ENCODE peak calls at places on chromosomes 5 and 9, in six cellular contexts. One of them, this sample, is unnamed.

GRCh38 chr5:138762110-138762509 is 8.9 kb downstream of the CTNNA1 start:
- DNase-seq in IMR-90: no peak
- DNase-seq in iPS-NIHi11: no peak
- DNase-seq in omental fat pad: no peak
- DNase-seq in tibial artery: no peak
- DNase-seq in stimulated activated CD8-positive, alpha-beta memory T cell treated with anti-CD3 and anti-CD28 coated beads, Interleukin-4, amount 100 ng/mL, for 1 hour: no peak
- DNase-seq in this sample: no peak

GRCh38 chr9:135960328-135961276 is 571 bp downstream of the UBAC1 start:
- DNase-seq in IMR-90: no peak
- DNase-seq in iPS-NIHi11: peak
- DNase-seq in omental fat pad: no peak
- DNase-seq in tibial artery: no peak
- DNase-seq in stimulated activated CD8-positive, alpha-beta memory T cell treated with anti-CD3 and anti-CD28 coated beads, Interleukin-4, amount 100 ng/mL, for 1 hour: no peak
- DNase-seq in this sample: no peak

GRCh38 chr9:114303571-114303970 is 19.3 kb upstream of the ORM1 start:
- DNase-seq in IMR-90: no peak
- DNase-seq in iPS-NIHi11: no peak
- DNase-seq in omental fat pad: no peak
- DNase-seq in tibial artery: no peak
- DNase-seq in stimulated activated CD8-positive, alpha-beta memory T cell treated with anti-CD3 and anti-CD28 coated beads, Interleukin-4, amount 100 ng/mL, for 1 hour: no peak
- DNase-seq in this sample: no peak

GRCh38 chr9:93184439-93185221 is 691 bp downstream of the WNK2 start:
- DNase-seq in IMR-90: no peak
- DNase-seq in iPS-NIHi11: peak
- DNase-seq in omental fat pad: no peak
- DNase-seq in tibial artery: no peak
- DNase-seq in stimulated activated CD8-positive, alpha-beta memory T cell treated with anti-CD3 and anti-CD28 coated beads, Interleukin-4, amount 100 ng/mL, for 1 hour: no peak
- DNase-seq in this sample: no peak

GRCh38 chr5:103433216-103433615 is 129.4 kb downstream of the NUDT12 start:
- DNase-seq in IMR-90: peak
- DNase-seq in iPS-NIHi11: no peak
- DNase-seq in omental fat pad: no peak
- DNase-seq in tibial artery: no peak
- DNase-seq in stimulated activated CD8-positive, alpha-beta memory T cell treated with anti-CD3 and anti-CD28 coated beads, Interleukin-4, amount 100 ng/mL, for 1 hour: no peak
- DNase-seq in this sample: no peak

GRCh38 chr9:675697-676370 is 165.7 kb upstream of the DMRT1 start:
- DNase-seq in IMR-90: no peak
- DNase-seq in iPS-NIHi11: no peak
- DNase-seq in omental fat pad: no peak
- DNase-seq in tibial artery: no peak
- DNase-seq in stimulated activated CD8-positive, alpha-beta memory T cell treated with anti-CD3 and anti-CD28 coated beads, Interleukin-4, amount 100 ng/mL, for 1 hour: no peak
- DNase-seq in this sample: no peak

GRCh38 chr9:68530618-68531017 is 10.1 kb downstream of the TMEM252 start:
- DNase-seq in IMR-90: peak
- DNase-seq in iPS-NIHi11: peak
- DNase-seq in omental fat pad: no peak
- DNase-seq in tibial artery: peak
- DNase-seq in stimulated activated CD8-positive, alpha-beta memory T cell treated with anti-CD3 and anti-CD28 coated beads, Interleukin-4, amount 100 ng/mL, for 1 hour: no peak
- DNase-seq in this sample: peak

GRCh38 chr5:174453690-174454089 is 270.7 kb upstream of the MSX2 start:
- DNase-seq in IMR-90: no peak
- DNase-seq in iPS-NIHi11: no peak
- DNase-seq in omental fat pad: no peak
- DNase-seq in tibial artery: no peak
- DNase-seq in stimulated activated CD8-positive, alpha-beta memory T cell treated with anti-CD3 and anti-CD28 coated beads, Interleukin-4, amount 100 ng/mL, for 1 hour: no peak
- DNase-seq in this sample: no peak

GRCh38 chr9:124439661-124440243 is 10.5 kb upstream of the ADGRD2 start:
- DNase-seq in IMR-90: no peak
- DNase-seq in iPS-NIHi11: no peak
- DNase-seq in omental fat pad: no peak
- DNase-seq in tibial artery: peak
- DNase-seq in stimulated activated CD8-positive, alpha-beta memory T cell treated with anti-CD3 and anti-CD28 coated beads, Interleukin-4, amount 100 ng/mL, for 1 hour: no peak
- DNase-seq in this sample: no peak

GRCh38 chr5:66655395-66656324 is 59.5 kb downstream of the MAST4 start:
- DNase-seq in IMR-90: no peak
- DNase-seq in iPS-NIHi11: peak
- DNase-seq in omental fat pad: no peak
- DNase-seq in tibial artery: no peak
- DNase-seq in stimulated activated CD8-positive, alpha-beta memory T cell treated with anti-CD3 and anti-CD28 coated beads, Interleukin-4, amount 100 ng/mL, for 1 hour: no peak
- DNase-seq in this sample: no peak

GRCh38 chr9:135075234-135076142 is 12.0 kb upstream of the OLFM1 start:
- DNase-seq in IMR-90: no peak
- DNase-seq in iPS-NIHi11: peak
- DNase-seq in omental fat pad: no peak
- DNase-seq in tibial artery: peak
- DNase-seq in stimulated activated CD8-positive, alpha-beta memory T cell treated with anti-CD3 and anti-CD28 coated beads, Interleukin-4, amount 100 ng/mL, for 1 hour: no peak
- DNase-seq in this sample: peak

GRCh38 chr5:153719324-153719723 is 228.9 kb downstream of the GRIA1 start:
- DNase-seq in IMR-90: no peak
- DNase-seq in iPS-NIHi11: no peak
- DNase-seq in omental fat pad: no peak
- DNase-seq in tibial artery: no peak
- DNase-seq in stimulated activated CD8-positive, alpha-beta memory T cell treated with anti-CD3 and anti-CD28 coated beads, Interleukin-4, amount 100 ng/mL, for 1 hour: no peak
- DNase-seq in this sample: no peak

GRCh38 chr5:125134216-125135081 is 388.0 kb upstream of the ZNF608 start:
- DNase-seq in IMR-90: peak
- DNase-seq in iPS-NIHi11: no peak
- DNase-seq in omental fat pad: no peak
- DNase-seq in tibial artery: no peak
- DNase-seq in stimulated activated CD8-positive, alpha-beta memory T cell treated with anti-CD3 and anti-CD28 coated beads, Interleukin-4, amount 100 ng/mL, for 1 hour: no peak
- DNase-seq in this sample: no peak

GRCh38 chr5:156759156-156759555 is 90.9 kb upstream of the PPP1R2B start:
- DNase-seq in IMR-90: no peak
- DNase-seq in iPS-NIHi11: no peak
- DNase-seq in omental fat pad: no peak
- DNase-seq in tibial artery: no peak
- DNase-seq in stimulated activated CD8-positive, alpha-beta memory T cell treated with anti-CD3 and anti-CD28 coated beads, Interleukin-4, amount 100 ng/mL, for 1 hour: no peak
- DNase-seq in this sample: peak

GRCh38 chr5:130017173-130017572 is 112.9 kb downstream of the CHSY3 start:
- DNase-seq in IMR-90: no peak
- DNase-seq in iPS-NIHi11: no peak
- DNase-seq in omental fat pad: no peak
- DNase-seq in tibial artery: no peak
- DNase-seq in stimulated activated CD8-positive, alpha-beta memory T cell treated with anti-CD3 and anti-CD28 coated beads, Interleukin-4, amount 100 ng/mL, for 1 hour: no peak
- DNase-seq in this sample: no peak

GRCh38 chr5:141878771-141879759 is 855 bp upstream of the PCDH1 start:
- DNase-seq in IMR-90: peak
- DNase-seq in iPS-NIHi11: peak
- DNase-seq in omental fat pad: peak
- DNase-seq in tibial artery: peak
- DNase-seq in stimulated activated CD8-positive, alpha-beta memory T cell treated with anti-CD3 and anti-CD28 coated beads, Interleukin-4, amount 100 ng/mL, for 1 hour: peak
- DNase-seq in this sample: peak

GRCh38 chr9:82188817-82189216 is 200.2 kb downstream of the SPATA31D1 start:
- DNase-seq in IMR-90: no peak
- DNase-seq in iPS-NIHi11: no peak
- DNase-seq in omental fat pad: no peak
- DNase-seq in tibial artery: no peak
- DNase-seq in stimulated activated CD8-positive, alpha-beta memory T cell treated with anti-CD3 and anti-CD28 coated beads, Interleukin-4, amount 100 ng/mL, for 1 hour: no peak
- DNase-seq in this sample: no peak

GRCh38 chr5:126777257-126777973 is 479 bp downstream of the LMNB1 start:
- DNase-seq in IMR-90: peak
- DNase-seq in iPS-NIHi11: peak
- DNase-seq in omental fat pad: no peak
- DNase-seq in tibial artery: peak
- DNase-seq in stimulated activated CD8-positive, alpha-beta memory T cell treated with anti-CD3 and anti-CD28 coated beads, Interleukin-4, amount 100 ng/mL, for 1 hour: peak
- DNase-seq in this sample: peak

GRCh38 chr9:111842313-111842712 is 47.6 kb upstream of the SHOC1 start:
- DNase-seq in IMR-90: no peak
- DNase-seq in iPS-NIHi11: no peak
- DNase-seq in omental fat pad: no peak
- DNase-seq in tibial artery: no peak
- DNase-seq in stimulated activated CD8-positive, alpha-beta memory T cell treated with anti-CD3 and anti-CD28 coated beads, Interleukin-4, amount 100 ng/mL, for 1 hour: no peak
- DNase-seq in this sample: no peak

GRCh38 chr5:134464988-134465855 is 53.5 kb upstream of the CDKN2AIPNL start:
- DNase-seq in IMR-90: no peak
- DNase-seq in iPS-NIHi11: no peak
- DNase-seq in omental fat pad: no peak
- DNase-seq in tibial artery: peak
- DNase-seq in stimulated activated CD8-positive, alpha-beta memory T cell treated with anti-CD3 and anti-CD28 coated beads, Interleukin-4, amount 100 ng/mL, for 1 hour: no peak
- DNase-seq in this sample: peak

GRCh38 chr5:154723740-154724505 is 31.3 kb upstream of the LARP1 start:
- DNase-seq in IMR-90: peak
- DNase-seq in iPS-NIHi11: no peak
- DNase-seq in omental fat pad: no peak
- DNase-seq in tibial artery: no peak
- DNase-seq in stimulated activated CD8-positive, alpha-beta memory T cell treated with anti-CD3 and anti-CD28 coated beads, Interleukin-4, amount 100 ng/mL, for 1 hour: no peak
- DNase-seq in this sample: no peak

GRCh38 chr5:9613360-9613759 is 16.8 kb downstream of the TAS2R1 start:
- DNase-seq in IMR-90: no peak
- DNase-seq in iPS-NIHi11: no peak
- DNase-seq in omental fat pad: no peak
- DNase-seq in tibial artery: no peak
- DNase-seq in stimulated activated CD8-positive, alpha-beta memory T cell treated with anti-CD3 and anti-CD28 coated beads, Interleukin-4, amount 100 ng/mL, for 1 hour: no peak
- DNase-seq in this sample: no peak

GRCh38 chr5:57334475-57334874 is 148.1 kb downstream of the ACTBL2 start:
- DNase-seq in IMR-90: peak
- DNase-seq in iPS-NIHi11: no peak
- DNase-seq in omental fat pad: no peak
- DNase-seq in tibial artery: no peak
- DNase-seq in stimulated activated CD8-positive, alpha-beta memory T cell treated with anti-CD3 and anti-CD28 coated beads, Interleukin-4, amount 100 ng/mL, for 1 hour: no peak
- DNase-seq in this sample: no peak

GRCh38 chr5:159412284-159413046 is 82.2 kb upstream of the IL12B start:
- DNase-seq in IMR-90: no peak
- DNase-seq in iPS-NIHi11: no peak
- DNase-seq in omental fat pad: no peak
- DNase-seq in tibial artery: no peak
- DNase-seq in stimulated activated CD8-positive, alpha-beta memory T cell treated with anti-CD3 and anti-CD28 coated beads, Interleukin-4, amount 100 ng/mL, for 1 hour: peak
- DNase-seq in this sample: no peak

GRCh38 chr5:171309526-171310333 is 682 bp downstream of the TLX3 start:
- DNase-seq in IMR-90: no peak
- DNase-seq in iPS-NIHi11: peak
- DNase-seq in omental fat pad: no peak
- DNase-seq in tibial artery: peak
- DNase-seq in stimulated activated CD8-positive, alpha-beta memory T cell treated with anti-CD3 and anti-CD28 coated beads, Interleukin-4, amount 100 ng/mL, for 1 hour: no peak
- DNase-seq in this sample: no peak